ENCODE peak calls at places on chromosomes 5 and 9, in eight cellular contexts. X is ascending aorta; F is CD8-positive, alpha-beta T cell; T is activated CD8-positive, alpha-beta memory T cell treated with anti-CD3 and anti-CD28 coated beads for 1 hour; Q is tibial nerve; R is frontal cortex; P is stimulated activated CD4-positive, alpha-beta T cell treated with anti-CD3 and anti-CD28 coated beads, TNF-alpha, amount 100 ng/mL, for 1 hour; S is OCI-M1. C is an unnamed sample.

GRCh38 chr5:43802119-43802518 is 199.1 kb downstream of the NNT start:
- DNase-seq in X (no peak), F (no peak), T (no peak), Q (no peak), R (no peak), P (no peak), S (no peak), C (no peak)

GRCh38 chr5:76363385-76364261 is 39.5 kb upstream of the IQGAP2 start:
- DNase-seq in X (no peak), F (no peak), T (no peak), Q (no peak), R (no peak), P (no peak), S (peak), C (no peak)

GRCh38 chr5:134242146-134242545 is 16.3 kb upstream of the PPP2CA start:
- DNase-seq in X (no peak), F (no peak), T (no peak), Q (no peak), R (no peak), P (no peak), S (peak), C (peak)

GRCh38 chr5:14531668-14532067 is 49.9 kb upstream of the OTULINL start:
- DNase-seq in X (no peak), F (no peak), T (no peak), Q (no peak), R (no peak), P (no peak), S (no peak), C (no peak)

GRCh38 chr5:33494476-33494875 is 53.7 kb downstream of the TARS1 start:
- DNase-seq in X (no peak), F (no peak), T (no peak), Q (no peak), R (no peak), P (no peak), S (no peak), C (no peak)

GRCh38 chr5:75964008-75964407 is 119.2 kb upstream of the SV2C start:
- DNase-seq in X (no peak), F (no peak), T (no peak), Q (no peak), R (no peak), P (no peak), S (peak), C (no peak)

GRCh38 chr5:55713871-55714270 is 1.7 kb upstream of the SLC38A9 start:
- DNase-seq in X (no peak), F (no peak), T (no peak), Q (no peak), R (no peak), P (no peak), S (no peak), C (no peak)

GRCh38 chr9:80811003-80811402 is 878.3 kb downstream of the TLE1 start:
- DNase-seq in X (no peak), F (no peak), T (no peak), Q (no peak), R (no peak), P (no peak), S (no peak), C (no peak)

GRCh38 chr9:114487607-114488300 is 17.5 kb downstream of the WHRN start:
- DNase-seq in X (no peak), F (peak), T (no peak), Q (no peak), R (peak), P (no peak), S (peak), C (no peak)

GRCh38 chr9:32716439-32716838 is 66.9 kb upstream of the TMEM215 start:
- DNase-seq in X (no peak), F (no peak), T (no peak), Q (no peak), R (no peak), P (no peak), S (no peak), C (no peak)

GRCh38 chr5:115309751-115310370 is 13.4 kb upstream of the CCDC112 start:
- DNase-seq in X (no peak), F (no peak), T (no peak), Q (no peak), R (no peak), P (no peak), S (peak), C (no peak)

GRCh38 chr5:122144236-122144635 is 14.9 kb downstream of the ZNF474 start:
- DNase-seq in X (no peak), F (no peak), T (no peak), Q (no peak), R (no peak), P (no peak), S (no peak), C (no peak)

GRCh38 chr9:36328798-36329411 is 70.7 kb upstream of the GNE start:
- DNase-seq in X (no peak), F (peak), T (peak), Q (no peak), R (peak), P (no peak), S (peak), C (peak)

GRCh38 chr5:105350406-105351140 is 1788.0 kb upstream of the NUDT12 start:
- DNase-seq in X (no peak), F (no peak), T (no peak), Q (no peak), R (no peak), P (no peak), S (peak), C (no peak)

GRCh38 chr5:11905209-11905608 is 963 bp upstream of the CTNND2 start:
- DNase-seq in X (no peak), F (no peak), T (no peak), Q (no peak), R (no peak), P (no peak), S (no peak), C (no peak)

GRCh38 chr9:113503613-113504230 is 40.2 kb downstream of the RGS3 start:
- DNase-seq in X (no peak), F (no peak), T (no peak), Q (no peak), R (no peak), P (no peak), S (no peak), C (no peak)

GRCh38 chr9:33175633-33176325 is 8.6 kb upstream of the B4GALT1 start:
- DNase-seq in X (no peak), F (no peak), T (no peak), Q (no peak), R (no peak), P (no peak), S (no peak), C (no peak)

GRCh38 chr5:157721159-157721558 is 10.1 kb upstream of the THG1L start:
- DNase-seq in X (no peak), F (no peak), T (no peak), Q (no peak), R (no peak), P (no peak), S (no peak), C (no peak)

GRCh38 chr9:87525546-87526303 is 28.1 kb downstream of the DAPK1 start:
- DNase-seq in X (no peak), F (no peak), T (no peak), Q (no peak), R (no peak), P (no peak), S (no peak), C (no peak)

GRCh38 chr5:82601085-82601484 is 322.9 kb upstream of the RPS23 start:
- DNase-seq in X (no peak), F (no peak), T (no peak), Q (no peak), R (no peak), P (no peak), S (no peak), C (no peak)

GRCh38 chr5:37838933-37839341 is 904 bp downstream of the GDNF start:
- DNase-seq in X (no peak), F (no peak), T (no peak), Q (no peak), R (peak), P (no peak), S (no peak), C (no peak)

C was measured in brain pericyte.